ENCODE peak calls at places on chromosomes 5 and 9, in four cellular contexts. One of them, this sample, is unnamed.

GRCh38 chr5:133289686-133290367 is 238.0 kb downstream of the HSPA4 start:
- DNase-seq in mesothelial cell of epicardium: no peak
- DNase-seq in stimulated activated naive CD8-positive, alpha-beta T cell treated with anti-CD3 and anti-CD28 coated beads, Interleukin-15, Interleukin-2, amounts not matched to agents 100 U/mL and 50 U/mL, for 24 hours: no peak
- DNase-seq in T-helper 2 cell treated with Interferon-gamma antibody and Interleukin-4, amounts not matched to agents 5 μg/mL and 100 μg/mL, for 36 hours: no peak
- DNase-seq in this sample: no peak

GRCh38 chr5:57349214-57349613 is 133.4 kb downstream of the ACTBL2 start:
- DNase-seq in mesothelial cell of epicardium: no peak
- DNase-seq in stimulated activated naive CD8-positive, alpha-beta T cell treated with anti-CD3 and anti-CD28 coated beads, Interleukin-15, Interleukin-2, amounts not matched to agents 100 U/mL and 50 U/mL, for 24 hours: no peak
- DNase-seq in T-helper 2 cell treated with Interferon-gamma antibody and Interleukin-4, amounts not matched to agents 5 μg/mL and 100 μg/mL, for 36 hours: no peak
- DNase-seq in this sample: no peak

GRCh38 chr9:34566191-34566849 is 23.2 kb downstream of the CNTFR start:
- DNase-seq in mesothelial cell of epicardium: no peak
- DNase-seq in stimulated activated naive CD8-positive, alpha-beta T cell treated with anti-CD3 and anti-CD28 coated beads, Interleukin-15, Interleukin-2, amounts not matched to agents 100 U/mL and 50 U/mL, for 24 hours: no peak
- DNase-seq in T-helper 2 cell treated with Interferon-gamma antibody and Interleukin-4, amounts not matched to agents 5 μg/mL and 100 μg/mL, for 36 hours: no peak
- DNase-seq in this sample: no peak

GRCh38 chr9:68780735-68781134 is 75.7 kb downstream of the PIP5K1B start:
- DNase-seq in mesothelial cell of epicardium: no peak
- DNase-seq in stimulated activated naive CD8-positive, alpha-beta T cell treated with anti-CD3 and anti-CD28 coated beads, Interleukin-15, Interleukin-2, amounts not matched to agents 100 U/mL and 50 U/mL, for 24 hours: peak
- DNase-seq in T-helper 2 cell treated with Interferon-gamma antibody and Interleukin-4, amounts not matched to agents 5 μg/mL and 100 μg/mL, for 36 hours: peak
- DNase-seq in this sample: no peak

GRCh38 chr9:17772223-17772622 is 193.4 kb downstream of the SH3GL2 start:
- DNase-seq in mesothelial cell of epicardium: no peak
- DNase-seq in stimulated activated naive CD8-positive, alpha-beta T cell treated with anti-CD3 and anti-CD28 coated beads, Interleukin-15, Interleukin-2, amounts not matched to agents 100 U/mL and 50 U/mL, for 24 hours: no peak
- DNase-seq in T-helper 2 cell treated with Interferon-gamma antibody and Interleukin-4, amounts not matched to agents 5 μg/mL and 100 μg/mL, for 36 hours: no peak
- DNase-seq in this sample: no peak

GRCh38 chr5:179732918-179733763 is 519 bp downstream of the MAML1 start:
- DNase-seq in mesothelial cell of epicardium: peak
- DNase-seq in stimulated activated naive CD8-positive, alpha-beta T cell treated with anti-CD3 and anti-CD28 coated beads, Interleukin-15, Interleukin-2, amounts not matched to agents 100 U/mL and 50 U/mL, for 24 hours: peak
- DNase-seq in T-helper 2 cell treated with Interferon-gamma antibody and Interleukin-4, amounts not matched to agents 5 μg/mL and 100 μg/mL, for 36 hours: peak
- DNase-seq in this sample: peak

GRCh38 chr5:154811653-154812465 is 38.5 kb downstream of the FAXDC2 start:
- DNase-seq in mesothelial cell of epicardium: peak
- DNase-seq in stimulated activated naive CD8-positive, alpha-beta T cell treated with anti-CD3 and anti-CD28 coated beads, Interleukin-15, Interleukin-2, amounts not matched to agents 100 U/mL and 50 U/mL, for 24 hours: peak
- DNase-seq in T-helper 2 cell treated with Interferon-gamma antibody and Interleukin-4, amounts not matched to agents 5 μg/mL and 100 μg/mL, for 36 hours: peak
- DNase-seq in this sample: peak

GRCh38 chr5:173706700-173707099 is 90.2 kb upstream of the BOD1 start:
- DNase-seq in mesothelial cell of epicardium: no peak
- DNase-seq in stimulated activated naive CD8-positive, alpha-beta T cell treated with anti-CD3 and anti-CD28 coated beads, Interleukin-15, Interleukin-2, amounts not matched to agents 100 U/mL and 50 U/mL, for 24 hours: no peak
- DNase-seq in T-helper 2 cell treated with Interferon-gamma antibody and Interleukin-4, amounts not matched to agents 5 μg/mL and 100 μg/mL, for 36 hours: no peak
- DNase-seq in this sample: no peak

GRCh38 chr5:33936381-33937016 is at the start of gene RXFP3:
- DNase-seq in mesothelial cell of epicardium: no peak
- DNase-seq in stimulated activated naive CD8-positive, alpha-beta T cell treated with anti-CD3 and anti-CD28 coated beads, Interleukin-15, Interleukin-2, amounts not matched to agents 100 U/mL and 50 U/mL, for 24 hours: no peak
- DNase-seq in T-helper 2 cell treated with Interferon-gamma antibody and Interleukin-4, amounts not matched to agents 5 μg/mL and 100 μg/mL, for 36 hours: no peak
- DNase-seq in this sample: no peak

GRCh38 chr5:6228257-6229250 is 149.8 kb downstream of the MED10 start:
- DNase-seq in mesothelial cell of epicardium: no peak
- DNase-seq in stimulated activated naive CD8-positive, alpha-beta T cell treated with anti-CD3 and anti-CD28 coated beads, Interleukin-15, Interleukin-2, amounts not matched to agents 100 U/mL and 50 U/mL, for 24 hours: no peak
- DNase-seq in T-helper 2 cell treated with Interferon-gamma antibody and Interleukin-4, amounts not matched to agents 5 μg/mL and 100 μg/mL, for 36 hours: no peak
- DNase-seq in this sample: no peak

GRCh38 chr5:113090336-113091106 is 113.9 kb downstream of the DCP2 start:
- DNase-seq in mesothelial cell of epicardium: no peak
- DNase-seq in stimulated activated naive CD8-positive, alpha-beta T cell treated with anti-CD3 and anti-CD28 coated beads, Interleukin-15, Interleukin-2, amounts not matched to agents 100 U/mL and 50 U/mL, for 24 hours: peak
- DNase-seq in T-helper 2 cell treated with Interferon-gamma antibody and Interleukin-4, amounts not matched to agents 5 μg/mL and 100 μg/mL, for 36 hours: no peak
- DNase-seq in this sample: peak